ENCODE peak calls at places on chromosome 3, in seven cellular contexts. One of them, this sample, is unnamed.

GRCh38 chr3:51691021-51691420 is 15.8 kb upstream of the GRM2 start:
- DNase-seq in mesothelial cell of epicardium: no peak
- DNase-seq in endothelial cell: no peak
- DNase-seq in fibroblast of mammary gland: no peak
- DNase-seq in mucosa of descending colon: no peak
- DNase-seq in choroid plexus epithelial cell: no peak
- DNase-seq in bronchial epithelial cell: no peak
- DNase-seq in this sample: no peak

GRCh38 chr3:79258479-79258878 is 509.3 kb downstream of the ROBO1 start:
- DNase-seq in fibroblast of mammary gland: peak; percentile 63
- DNase-seq in endothelial cell: no peak
- DNase-seq in bronchial epithelial cell: no peak
- DNase-seq in choroid plexus epithelial cell: no peak
- DNase-seq in mesothelial cell of epicardium: no peak
- DNase-seq in mucosa of descending colon: no peak
- DNase-seq in this sample: no peak

GRCh38 chr3:122258757-122259371 is 66.2 kb upstream of the CSTA start:
- DNase-seq in choroid plexus epithelial cell: peak; percentile 65
- DNase-seq in mesothelial cell of epicardium: no peak
- DNase-seq in endothelial cell: peak; percentile 75
- DNase-seq in fibroblast of mammary gland: peak; percentile 60
- DNase-seq in mucosa of descending colon: peak; percentile 73
- DNase-seq in bronchial epithelial cell: peak; percentile 66
- DNase-seq in this sample: peak; percentile 55

GRCh38 chr3:150319900-150320299 is 88.2 kb upstream of the TSC22D2 start:
- DNase-seq in choroid plexus epithelial cell: peak; percentile 96
- DNase-seq in bronchial epithelial cell: peak; percentile 100
- DNase-seq in endothelial cell: no peak
- DNase-seq in fibroblast of mammary gland: peak; percentile 98
- DNase-seq in mucosa of descending colon: no peak
- DNase-seq in mesothelial cell of epicardium: no peak
- DNase-seq in this sample: no peak

GRCh38 chr3:183274609-183275008 is 21.6 kb downstream of the B3GNT5 start:
- DNase-seq in choroid plexus epithelial cell: no peak
- DNase-seq in fibroblast of mammary gland: peak; percentile 62
- DNase-seq in endothelial cell: no peak
- DNase-seq in mesothelial cell of epicardium: no peak
- DNase-seq in bronchial epithelial cell: peak; percentile 92
- DNase-seq in mucosa of descending colon: no peak
- DNase-seq in this sample: no peak

GRCh38 chr3:193805448-193805847 is 212.4 kb downstream of the OPA1 start:
- DNase-seq in mucosa of descending colon: no peak
- DNase-seq in fibroblast of mammary gland: peak; percentile 94
- DNase-seq in choroid plexus epithelial cell: peak; percentile 93
- DNase-seq in endothelial cell: no peak
- DNase-seq in mesothelial cell of epicardium: peak; percentile 91
- DNase-seq in bronchial epithelial cell: peak; percentile 98
- DNase-seq in this sample: no peak

GRCh38 chr3:188553569-188553968 is 399.6 kb downstream of the LPP start:
- DNase-seq in endothelial cell: no peak
- DNase-seq in choroid plexus epithelial cell: no peak
- DNase-seq in fibroblast of mammary gland: peak; percentile 45
- DNase-seq in bronchial epithelial cell: no peak
- DNase-seq in mesothelial cell of epicardium: no peak
- DNase-seq in mucosa of descending colon: no peak
- DNase-seq in this sample: no peak

GRCh38 chr3:160928183-160928718 is 172.2 kb downstream of the PPM1L start:
- DNase-seq in fibroblast of mammary gland: no peak
- DNase-seq in mucosa of descending colon: no peak
- DNase-seq in endothelial cell: no peak
- DNase-seq in choroid plexus epithelial cell: peak; percentile 13
- DNase-seq in mesothelial cell of epicardium: no peak
- DNase-seq in bronchial epithelial cell: no peak
- DNase-seq in this sample: no peak

GRCh38 chr3:128484404-128485282 is 8.4 kb downstream of the GATA2 start:
- DNase-seq in fibroblast of mammary gland: no peak
- DNase-seq in bronchial epithelial cell: no peak
- DNase-seq in choroid plexus epithelial cell: no peak
- DNase-seq in mesothelial cell of epicardium: no peak
- DNase-seq in mucosa of descending colon: no peak
- DNase-seq in endothelial cell: no peak
- DNase-seq in this sample: no peak

GRCh38 chr3:36124118-36124796 is 256.0 kb upstream of the STAC start:
- DNase-seq in endothelial cell: peak; percentile 63
- DNase-seq in mucosa of descending colon: no peak
- DNase-seq in bronchial epithelial cell: peak; percentile 74
- DNase-seq in mesothelial cell of epicardium: no peak
- DNase-seq in choroid plexus epithelial cell: peak; percentile 64
- DNase-seq in fibroblast of mammary gland: peak; percentile 65
- DNase-seq in this sample: no peak

GRCh38 chr3:113035387-113035982 is 44.7 kb downstream of the GTPBP8 start:
- DNase-seq in fibroblast of mammary gland: peak; percentile 67
- DNase-seq in mucosa of descending colon: no peak
- DNase-seq in endothelial cell: peak; percentile 68
- DNase-seq in bronchial epithelial cell: peak; percentile 67
- DNase-seq in mesothelial cell of epicardium: no peak
- DNase-seq in choroid plexus epithelial cell: peak; percentile 75
- DNase-seq in this sample: no peak

GRCh38 chr3:115040673-115041286 is 106.3 kb downstream of the ZBTB20 start:
- DNase-seq in endothelial cell: peak; percentile 31
- DNase-seq in bronchial epithelial cell: peak; percentile 37
- DNase-seq in mesothelial cell of epicardium: no peak
- DNase-seq in fibroblast of mammary gland: peak; percentile 60
- DNase-seq in choroid plexus epithelial cell: peak; percentile 76
- DNase-seq in mucosa of descending colon: no peak
- DNase-seq in this sample: no peak

GRCh38 chr3:172630316-172630715 is 80.6 kb downstream of the NCEH1 start:
- DNase-seq in mesothelial cell of epicardium: no peak
- DNase-seq in endothelial cell: no peak
- DNase-seq in mucosa of descending colon: no peak
- DNase-seq in fibroblast of mammary gland: no peak
- DNase-seq in bronchial epithelial cell: no peak
- DNase-seq in choroid plexus epithelial cell: no peak
- DNase-seq in this sample: no peak

GRCh38 chr3:181695661-181696491 is 15.8 kb upstream of the SOX2 start:
- DNase-seq in bronchial epithelial cell: no peak
- DNase-seq in mesothelial cell of epicardium: no peak
- DNase-seq in endothelial cell: peak; percentile 57
- DNase-seq in choroid plexus epithelial cell: no peak
- DNase-seq in fibroblast of mammary gland: peak; percentile 37
- DNase-seq in mucosa of descending colon: peak; percentile 30
- DNase-seq in this sample: no peak

GRCh38 chr3:117045143-117045542 is 335.6 kb downstream of the TUSC7 start:
- DNase-seq in choroid plexus epithelial cell: peak; percentile 12
- DNase-seq in mucosa of descending colon: peak; percentile 33
- DNase-seq in bronchial epithelial cell: peak; percentile 11
- DNase-seq in endothelial cell: no peak
- DNase-seq in mesothelial cell of epicardium: no peak
- DNase-seq in fibroblast of mammary gland: no peak
- DNase-seq in this sample: no peak
- TF ChIP-seq CTCF in choroid plexus epithelial cell: no peak
- TF ChIP-seq CTCF in mucosa of descending colon: no peak
- TF ChIP-seq CTCF in bronchial epithelial cell: no peak
- TF ChIP-seq CTCF in endothelial cell: no peak
- TF ChIP-seq CTCF in mesothelial cell of epicardium: no peak
- TF ChIP-seq CTCF in fibroblast of mammary gland: no peak
- TF ChIP-seq CTCF in this sample: no peak

DNA sequence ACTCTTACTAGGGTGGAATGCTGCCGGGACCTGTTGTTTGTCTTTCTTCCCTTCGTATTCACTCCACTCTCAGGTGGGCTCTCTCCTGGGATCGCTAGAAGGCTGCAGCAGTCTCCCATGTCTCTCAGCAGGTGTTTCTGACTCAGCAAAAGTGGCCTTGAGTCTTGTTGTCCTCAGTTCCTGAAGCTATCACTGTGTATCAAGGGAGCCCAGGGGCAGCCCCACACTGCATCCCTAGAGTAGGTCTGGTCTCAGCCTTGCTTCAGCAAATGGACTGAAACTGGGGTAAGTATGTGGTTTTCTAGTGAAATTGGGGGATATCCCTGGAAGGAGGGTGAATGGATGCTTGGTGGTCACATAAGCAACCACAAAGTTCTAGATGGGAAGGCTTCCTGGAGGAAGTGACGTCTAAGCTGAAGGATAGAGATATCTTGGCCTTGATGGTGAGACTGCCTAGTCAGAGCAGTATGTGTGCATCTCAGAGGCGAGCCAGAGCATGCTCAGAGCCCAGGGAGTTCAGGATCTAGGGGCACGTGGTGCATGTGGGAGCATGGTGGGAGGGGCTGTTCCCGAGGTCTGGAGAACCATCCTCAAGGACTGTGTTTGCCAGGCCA is 38.4 kb downstream of the TMEM158 start:
- DNase-seq in mesothelial cell of epicardium: no peak
- DNase-seq in bronchial epithelial cell: peak; percentile 83
- DNase-seq in choroid plexus epithelial cell: no peak
- DNase-seq in endothelial cell: no peak
- DNase-seq in fibroblast of mammary gland: no peak
- DNase-seq in mucosa of descending colon: no peak
- DNase-seq in this sample: no peak
- TF ChIP-seq CTCF in mesothelial cell of epicardium: no peak
- TF ChIP-seq CTCF in bronchial epithelial cell: no peak
- TF ChIP-seq CTCF in choroid plexus epithelial cell: no peak
- TF ChIP-seq CTCF in endothelial cell: no peak
- TF ChIP-seq CTCF in fibroblast of mammary gland: no peak
- TF ChIP-seq CTCF in mucosa of descending colon: no peak
- TF ChIP-seq CTCF in this sample: no peak

GRCh38 chr3:125055913-125056705 is at the start of gene HEG1:
- DNase-seq in choroid plexus epithelial cell: peak; percentile 77
- DNase-seq in bronchial epithelial cell: peak; percentile 37
- DNase-seq in mucosa of descending colon: peak; percentile 86
- DNase-seq in fibroblast of mammary gland: peak; percentile 77
- DNase-seq in endothelial cell: peak; percentile 67
- DNase-seq in mesothelial cell of epicardium: peak; percentile 57
- DNase-seq in this sample: peak; percentile 66
- TF ChIP-seq CTCF in choroid plexus epithelial cell: no peak
- TF ChIP-seq CTCF in bronchial epithelial cell: no peak
- TF ChIP-seq CTCF in mucosa of descending colon: no peak
- TF ChIP-seq CTCF in fibroblast of mammary gland: no peak
- TF ChIP-seq CTCF in endothelial cell: no peak
- TF ChIP-seq CTCF in mesothelial cell of epicardium: no peak
- TF ChIP-seq CTCF in this sample: no peak

DNA sequence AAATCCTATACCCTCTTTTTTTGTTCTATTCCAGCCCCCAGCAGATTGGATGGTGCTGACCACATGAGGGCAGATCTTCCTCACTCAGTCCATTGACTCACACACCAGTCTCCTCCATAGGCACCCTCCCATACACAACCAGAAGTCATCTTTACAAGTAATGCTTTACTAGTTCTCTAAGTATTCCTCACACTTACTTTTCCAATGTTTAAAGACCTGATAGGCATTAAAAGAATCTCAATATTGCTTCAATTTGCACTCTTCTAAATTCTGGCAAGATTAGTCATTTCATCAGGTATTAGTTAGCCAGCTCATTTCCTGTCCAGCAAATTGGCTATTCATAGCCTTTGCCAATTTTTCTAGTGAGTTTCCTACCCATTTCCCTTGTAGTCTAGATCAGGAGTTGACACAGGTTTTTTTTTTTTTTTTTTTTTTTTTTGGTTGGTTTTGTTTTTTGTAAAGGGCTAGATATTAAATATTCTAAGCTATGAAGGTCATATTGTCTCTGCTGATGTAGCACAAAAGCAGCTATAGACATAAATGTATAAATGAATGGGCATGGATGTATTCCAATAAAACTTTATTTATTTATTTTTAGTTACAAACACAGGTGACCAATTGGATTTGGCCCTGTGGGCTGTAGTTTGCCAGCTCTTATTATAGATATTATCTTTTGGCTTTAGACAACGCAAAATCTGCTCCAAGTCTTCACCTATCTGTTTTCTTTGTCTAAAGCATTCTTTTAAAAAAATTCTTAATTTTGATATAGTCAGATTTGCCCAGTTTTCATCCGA is 76.1 kb downstream of the ABHD5 start:
- DNase-seq in mucosa of descending colon: no peak
- DNase-seq in endothelial cell: no peak
- DNase-seq in bronchial epithelial cell: peak; percentile 91
- DNase-seq in fibroblast of mammary gland: peak; percentile 86
- DNase-seq in mesothelial cell of epicardium: no peak
- DNase-seq in choroid plexus epithelial cell: peak; percentile 46
- DNase-seq in this sample: no peak
- TF ChIP-seq CTCF in mucosa of descending colon: no peak
- TF ChIP-seq CTCF in endothelial cell: no peak
- TF ChIP-seq CTCF in bronchial epithelial cell: no peak
- TF ChIP-seq CTCF in fibroblast of mammary gland: peak; percentile 12
- TF ChIP-seq CTCF in mesothelial cell of epicardium: no peak
- TF ChIP-seq CTCF in choroid plexus epithelial cell: no peak
- TF ChIP-seq CTCF in this sample: no peak

This sample was measured in activated B cell treated with CpG ODN at 0.5 μM for 24 hours.